ENCODE peak calls at places on chromosomes 13 and 19, in seven cellular contexts. O is stimulated activated naive CD8-positive, alpha-beta T cell treated with anti-CD3 and anti-CD28 coated beads, Interleukin-15, Interleukin-2, amounts not matched to agents 100 U/mL and 50 U/mL, for 24 hours; A is AG08395; H is bronchial epithelial cell; L is SJSA1; X is activated T-helper 1 cell treated with anti-CD3 and anti-CD28 coated beads, Interleukin-12 subunit alpha, Interleukin-12 subunit beta, Interleukin-2, Interleukin-4 antibody, amounts not matched to agents 30 ng/mL and 10 ng/mL and 1 ng/mL, durations not matched to agents 14 hours and 24 hours and 36 hours; K is heart left ventricle. U is an unnamed sample.

GRCh38 chr13:112891477-112892401 is 77.3 kb upstream of the MCF2L start:
- DNase-seq in O (no peak), X (no peak), A (no peak), K (peak), L (no peak), H (no peak), U (peak)

GRCh38 chr19:10288662-10289166 is 1.0 kb upstream of the ICAM5 start:
- DNase-seq in L (no peak), A (peak), X (no peak), H (peak), K (no peak), O (peak), U (no peak)

GRCh38 chr19:33736787-33737186 is 59.9 kb upstream of the KCTD15 start:
- DNase-seq in X (no peak), H (no peak), L (no peak), A (no peak), O (no peak), K (no peak), U (no peak)

GRCh38 chr13:101489635-101490034 is 37.2 kb downstream of the ITGBL1 start:
- DNase-seq in X (no peak), A (no peak), K (no peak), O (no peak), L (no peak), H (no peak), U (no peak)

GRCh38 chr13:76641056-76641455 is 245.1 kb downstream of the KCTD12 start:
- DNase-seq in O (no peak), A (no peak), H (no peak), X (no peak), K (no peak), L (no peak), U (no peak)

GRCh38 chr13:37211542-37211941 is 106.1 kb upstream of the CSNK1A1L start:
- DNase-seq in A (no peak), H (no peak), X (no peak), O (no peak), L (no peak), K (no peak), U (no peak)

GRCh38 chr13:112545866-112546265 is 42.1 kb downstream of the TUBGCP3 start:
- DNase-seq in O (no peak), A (peak), H (peak), X (no peak), K (no peak), L (no peak), U (no peak)

GRCh38 chr13:24539500-24540165 is 27.1 kb upstream of the PARP4 start:
- DNase-seq in O (no peak), H (no peak), A (no peak), K (no peak), X (no peak), L (no peak), U (no peak)

GRCh38 chr19:29612801-29613595 is 6.9 kb downstream of the POP4 start:
- DNase-seq in O (no peak), X (no peak), L (no peak), K (no peak), H (no peak), A (no peak), U (no peak)

GRCh38 chr19:1854542-1855039 is 6.3 kb upstream of the REXO1 start:
- DNase-seq in K (peak), O (no peak), H (no peak), L (no peak), X (no peak), A (no peak), U (peak)

GRCh38 chr13:79541426-79542049 is 60.6 kb downstream of the NDFIP2 start:
- DNase-seq in L (no peak), H (peak), A (peak), K (no peak), X (no peak), O (no peak), U (no peak)

GRCh38 chr19:16373539-16373938 is 48.9 kb downstream of the KLF2 start:
- DNase-seq in O (no peak), A (no peak), L (peak), X (no peak), H (no peak), K (peak), U (no peak)

GRCh38 chr19:51810228-51810627 is 15.3 kb downstream of the FPR3 start:
- DNase-seq in O (no peak), H (no peak), K (peak), X (no peak), A (no peak), L (no peak), U (peak)

GRCh38 chr19:53915000-53915399 is 5.9 kb downstream of the CACNG7 start:
- DNase-seq in O (no peak), K (no peak), H (no peak), L (no peak), A (no peak), X (no peak), U (no peak)

GRCh38 chr13:45142440-45143345 is 22.4 kb downstream of the GTF2F2 start:
- DNase-seq in X (no peak), A (no peak), H (peak), O (no peak), L (no peak), K (no peak), U (no peak)